ENCODE peak calls at places on chromosomes 12 and 14, in five cellular contexts. One of them, this sample, is unnamed.

GRCh38 chr12:57939291-57939690 is 2.1 kb upstream of the ATP23 start:
- DNase-seq in iPS DF 6.9: no peak
- DNase-seq in breast epithelium: no peak
- DNase-seq in suprapubic skin: no peak
- DNase-seq in cardiac muscle cell: no peak
- DNase-seq in this sample: no peak

GRCh38 chr12:53053223-53054111 is 3.6 kb downstream of the TNS2 start:
- DNase-seq in iPS DF 6.9: no peak
- DNase-seq in breast epithelium: peak
- DNase-seq in suprapubic skin: peak
- DNase-seq in cardiac muscle cell: peak
- DNase-seq in this sample: no peak

GRCh38 chr12:69840727-69841126 is 15.7 kb downstream of the MYRFL start:
- DNase-seq in iPS DF 6.9: no peak
- DNase-seq in breast epithelium: no peak
- DNase-seq in suprapubic skin: no peak
- DNase-seq in cardiac muscle cell: no peak
- DNase-seq in this sample: no peak

GRCh38 chr12:127230843-127231260 is 1036.1 kb upstream of the TMEM132C start:
- DNase-seq in iPS DF 6.9: no peak
- DNase-seq in breast epithelium: no peak
- DNase-seq in suprapubic skin: no peak
- DNase-seq in cardiac muscle cell: no peak
- DNase-seq in this sample: no peak

GRCh38 chr12:121657305-121658008 is 12.0 kb downstream of the MORN3 start:
- DNase-seq in iPS DF 6.9: no peak
- DNase-seq in breast epithelium: no peak
- DNase-seq in suprapubic skin: no peak
- DNase-seq in cardiac muscle cell: no peak
- DNase-seq in this sample: no peak

GRCh38 chr12:33000016-33000415 is 103.4 kb upstream of the PKP2 start:
- DNase-seq in iPS DF 6.9: no peak
- DNase-seq in breast epithelium: no peak
- DNase-seq in suprapubic skin: no peak
- DNase-seq in cardiac muscle cell: no peak
- DNase-seq in this sample: no peak

GRCh38 chr12:63042646-63043045 is 107.7 kb upstream of the PPM1H start:
- DNase-seq in iPS DF 6.9: no peak
- DNase-seq in breast epithelium: no peak
- DNase-seq in suprapubic skin: no peak
- DNase-seq in cardiac muscle cell: no peak
- DNase-seq in this sample: no peak

GRCh38 chr14:40452674-40453073 is 1020.4 kb upstream of the FBXO33 start:
- DNase-seq in iPS DF 6.9: no peak
- DNase-seq in breast epithelium: no peak
- DNase-seq in suprapubic skin: no peak
- DNase-seq in cardiac muscle cell: no peak
- DNase-seq in this sample: no peak

GRCh38 chr12:87127272-87127671 is 871.1 kb upstream of the MGAT4C start:
- DNase-seq in iPS DF 6.9: no peak
- DNase-seq in breast epithelium: no peak
- DNase-seq in suprapubic skin: no peak
- DNase-seq in cardiac muscle cell: no peak
- DNase-seq in this sample: no peak

GRCh38 chr14:52013984-52014600 is 24.7 kb downstream of the RTRAF start:
- DNase-seq in iPS DF 6.9: no peak
- DNase-seq in breast epithelium: no peak
- DNase-seq in suprapubic skin: no peak
- DNase-seq in cardiac muscle cell: peak
- DNase-seq in this sample: no peak

GRCh38 chr12:80320121-80320678 is 123.8 kb upstream of the PTPRQ start:
- DNase-seq in iPS DF 6.9: peak
- DNase-seq in breast epithelium: no peak
- DNase-seq in suprapubic skin: no peak
- DNase-seq in cardiac muscle cell: no peak
- DNase-seq in this sample: no peak

GRCh38 chr12:52838871-52839446 is 4.8 kb upstream of the KRT79 start:
- DNase-seq in iPS DF 6.9: no peak
- DNase-seq in breast epithelium: no peak
- DNase-seq in suprapubic skin: peak
- DNase-seq in cardiac muscle cell: no peak
- DNase-seq in this sample: no peak

GRCh38 chr12:52311282-52311643 is 9.9 kb downstream of the KRT83 start:
- DNase-seq in iPS DF 6.9: no peak
- DNase-seq in breast epithelium: peak
- DNase-seq in suprapubic skin: peak
- DNase-seq in cardiac muscle cell: no peak
- DNase-seq in this sample: no peak

GRCh38 chr14:68364823-68365222 is 428.0 kb downstream of the ZFP36L1 start:
- DNase-seq in iPS DF 6.9: no peak
- DNase-seq in breast epithelium: peak
- DNase-seq in suprapubic skin: no peak
- DNase-seq in cardiac muscle cell: no peak
- DNase-seq in this sample: no peak

GRCh38 chr12:13203028-13203922 is 6.7 kb downstream of the EMP1 start:
- DNase-seq in iPS DF 6.9: no peak
- DNase-seq in breast epithelium: no peak
- DNase-seq in suprapubic skin: peak
- DNase-seq in cardiac muscle cell: peak
- DNase-seq in this sample: no peak

GRCh38 chr14:103284574-103285467 is 49.2 kb upstream of the EIF5 start:
- DNase-seq in iPS DF 6.9: no peak
- DNase-seq in breast epithelium: peak
- DNase-seq in suprapubic skin: no peak
- DNase-seq in cardiac muscle cell: no peak
- DNase-seq in this sample: no peak

GRCh38 chr14:29836395-29836794 is 91.3 kb downstream of the PRKD1 start:
- DNase-seq in iPS DF 6.9: no peak
- DNase-seq in breast epithelium: no peak
- DNase-seq in suprapubic skin: no peak
- DNase-seq in cardiac muscle cell: no peak
- DNase-seq in this sample: no peak

GRCh38 chr12:127717293-127717692 is 549.7 kb upstream of the TMEM132C start:
- DNase-seq in iPS DF 6.9: no peak
- DNase-seq in breast epithelium: no peak
- DNase-seq in suprapubic skin: no peak
- DNase-seq in cardiac muscle cell: no peak
- DNase-seq in this sample: no peak

GRCh38 chr12:124754949-124755800 is 108.5 kb downstream of the SCARB1 start:
- DNase-seq in iPS DF 6.9: no peak
- DNase-seq in breast epithelium: peak
- DNase-seq in suprapubic skin: peak
- DNase-seq in cardiac muscle cell: no peak
- DNase-seq in this sample: peak

GRCh38 chr14:67392728-67393314 is 19.1 kb downstream of the PLEK2 start:
- DNase-seq in iPS DF 6.9: no peak
- DNase-seq in breast epithelium: no peak
- DNase-seq in suprapubic skin: no peak
- DNase-seq in cardiac muscle cell: no peak
- DNase-seq in this sample: no peak

GRCh38 chr14:103155013-103155412 is 31.8 kb downstream of the TNFAIP2 start:
- DNase-seq in iPS DF 6.9: no peak
- DNase-seq in breast epithelium: no peak
- DNase-seq in suprapubic skin: peak
- DNase-seq in cardiac muscle cell: no peak
- DNase-seq in this sample: no peak

GRCh38 chr14:70884595-70885342 is 22.5 kb upstream of the PCNX1 start:
- DNase-seq in iPS DF 6.9: no peak
- DNase-seq in breast epithelium: no peak
- DNase-seq in suprapubic skin: no peak
- DNase-seq in cardiac muscle cell: no peak
- DNase-seq in this sample: no peak

GRCh38 chr12:108761226-108761625 is 29.9 kb upstream of the CORO1C start:
- DNase-seq in iPS DF 6.9: no peak
- DNase-seq in breast epithelium: no peak
- DNase-seq in suprapubic skin: peak
- DNase-seq in cardiac muscle cell: no peak
- DNase-seq in this sample: no peak

GRCh38 chr14:25406818-25407217 is 356.9 kb upstream of the STXBP6 start:
- DNase-seq in iPS DF 6.9: peak
- DNase-seq in breast epithelium: no peak
- DNase-seq in suprapubic skin: no peak
- DNase-seq in cardiac muscle cell: peak
- DNase-seq in this sample: peak

GRCh38 chr12:26197832-26198231 is 2.5 kb downstream of the SSPN start:
- DNase-seq in iPS DF 6.9: no peak
- DNase-seq in breast epithelium: no peak
- DNase-seq in suprapubic skin: no peak
- DNase-seq in cardiac muscle cell: no peak
- DNase-seq in this sample: no peak

GRCh38 chr12:26195641-26196423 is 459 bp downstream of the SSPN start:
- DNase-seq in iPS DF 6.9: peak
- DNase-seq in breast epithelium: peak
- DNase-seq in suprapubic skin: peak
- DNase-seq in cardiac muscle cell: peak
- DNase-seq in this sample: no peak

GRCh38 chr12:26195250-26195640 is at the start of gene SSPN:
- DNase-seq in iPS DF 6.9: no peak
- DNase-seq in breast epithelium: peak
- DNase-seq in suprapubic skin: peak
- DNase-seq in cardiac muscle cell: peak
- DNase-seq in this sample: no peak

GRCh38 chr12:26196424-26196722 is 1.0 kb downstream of the SSPN start:
- DNase-seq in iPS DF 6.9: no peak
- DNase-seq in breast epithelium: no peak
- DNase-seq in suprapubic skin: no peak
- DNase-seq in cardiac muscle cell: no peak
- DNase-seq in this sample: no peak

DNA sequence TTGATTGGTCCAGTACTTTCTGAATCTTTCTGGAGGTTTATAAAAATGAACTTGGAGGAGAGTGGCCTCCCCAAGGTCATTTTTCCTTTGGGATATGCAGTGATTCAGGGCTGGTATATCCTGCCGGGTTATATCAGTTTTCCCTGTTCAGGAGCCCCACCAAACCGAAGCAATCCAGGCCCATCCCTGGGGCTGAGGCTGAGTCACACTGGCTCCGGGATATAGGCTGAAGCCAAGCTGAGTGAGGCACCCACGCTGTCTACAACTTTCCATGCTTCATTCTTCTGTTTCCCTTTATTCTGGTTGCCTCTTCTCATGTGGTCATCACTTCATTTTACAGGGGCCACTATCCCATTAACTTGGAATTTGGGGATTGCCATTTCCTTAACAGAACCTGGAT is 3.4 kb downstream of the SSPN start:
- DNase-seq in iPS DF 6.9: no peak
- DNase-seq in breast epithelium: no peak
- DNase-seq in suprapubic skin: peak
- DNase-seq in cardiac muscle cell: no peak
- DNase-seq in this sample: no peak
- H3K27ac ChIP-seq in iPS DF 6.9: no peak
- H3K27ac ChIP-seq in breast epithelium: peak
- H3K27ac ChIP-seq in suprapubic skin: no peak
- H3K27ac ChIP-seq in cardiac muscle cell: no peak
- H3K27ac ChIP-seq in this sample: no peak

GRCh38 chr14:56962431-56962830 is 152.2 kb upstream of the OTX2 start:
- DNase-seq in iPS DF 6.9: no peak
- DNase-seq in breast epithelium: no peak
- DNase-seq in suprapubic skin: no peak
- DNase-seq in cardiac muscle cell: no peak
- DNase-seq in this sample: no peak
- H3K4me3 ChIP-seq in iPS DF 6.9: no peak
- H3K4me3 ChIP-seq in breast epithelium: no peak
- H3K4me3 ChIP-seq in suprapubic skin: no peak
- H3K4me3 ChIP-seq in cardiac muscle cell: no peak
- H3K4me3 ChIP-seq in this sample: no peak

DNA sequence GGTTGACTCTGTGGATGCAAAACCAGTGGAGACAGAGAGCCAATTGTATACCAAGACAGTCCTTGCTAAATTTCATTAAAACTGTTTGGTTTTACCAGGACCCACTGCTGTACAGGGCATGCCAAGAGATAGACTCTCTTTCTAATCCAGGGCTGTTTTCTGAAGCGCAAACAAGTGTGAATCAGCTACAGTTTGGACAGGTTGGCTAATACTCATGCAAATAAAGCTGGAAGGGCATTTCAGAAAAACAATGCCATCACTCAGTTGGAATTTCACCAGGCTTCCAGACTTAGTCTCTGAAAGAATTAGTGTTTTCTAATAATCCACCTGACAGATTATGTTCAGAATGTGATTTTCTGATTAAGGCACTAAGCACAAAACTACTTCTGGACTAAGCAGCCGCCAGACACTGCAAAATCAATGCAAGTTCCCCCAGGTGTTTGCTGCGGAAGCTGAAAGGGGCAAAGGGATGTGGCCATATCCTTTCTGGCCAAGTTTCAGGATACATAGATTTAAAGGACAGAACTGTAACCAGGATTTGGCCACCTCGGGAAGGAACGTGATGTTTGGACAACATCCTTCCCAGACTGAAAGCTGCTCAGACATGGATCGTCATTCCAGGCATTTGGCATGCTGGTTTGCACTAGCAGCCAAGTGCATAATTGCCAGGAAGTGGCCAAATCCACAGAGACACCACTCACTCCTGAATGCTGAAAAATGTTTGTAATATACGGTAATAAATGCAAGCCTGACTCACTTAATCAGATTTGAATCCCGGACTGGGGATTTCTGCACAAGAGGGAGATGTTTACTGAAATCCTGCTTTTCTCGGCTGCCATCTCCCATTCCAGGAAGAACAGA is 32.0 kb upstream of the CDKN3 start:
- DNase-seq in iPS DF 6.9: no peak
- DNase-seq in breast epithelium: peak
- DNase-seq in suprapubic skin: peak
- DNase-seq in cardiac muscle cell: no peak
- DNase-seq in this sample: no peak
- H3K27ac ChIP-seq in iPS DF 6.9: no peak
- H3K27ac ChIP-seq in breast epithelium: peak
- H3K27ac ChIP-seq in suprapubic skin: peak
- H3K27ac ChIP-seq in cardiac muscle cell: no peak
- H3K27ac ChIP-seq in this sample: no peak

DNA sequence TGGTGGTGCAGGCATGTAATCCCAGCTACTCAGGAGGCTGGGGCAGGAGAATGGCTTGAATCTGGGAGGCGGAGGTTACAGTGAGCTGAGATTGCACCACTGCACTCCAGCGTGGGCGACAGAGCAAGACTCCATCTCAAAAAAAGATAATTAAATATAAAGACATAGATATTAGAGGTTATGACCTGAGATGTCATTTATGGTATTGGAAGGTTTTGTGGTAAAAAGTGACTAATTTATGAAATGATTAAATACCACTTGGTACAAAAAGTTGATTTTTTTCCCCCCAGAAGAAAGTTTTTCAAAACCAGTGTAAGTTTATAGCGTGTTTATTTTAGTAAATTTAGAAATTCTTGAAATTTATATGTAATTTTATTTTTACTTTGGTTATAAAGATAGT is 4.3 kb downstream of the AEBP2 start:
- DNase-seq in iPS DF 6.9: no peak
- DNase-seq in breast epithelium: no peak
- DNase-seq in suprapubic skin: no peak
- DNase-seq in cardiac muscle cell: no peak
- DNase-seq in this sample: no peak
- H3K4me3 ChIP-seq in iPS DF 6.9: no peak
- H3K4me3 ChIP-seq in breast epithelium: no peak
- H3K4me3 ChIP-seq in suprapubic skin: no peak
- H3K4me3 ChIP-seq in cardiac muscle cell: no peak
- H3K4me3 ChIP-seq in this sample: no peak

This sample was measured in SK-N-MC.